ENCODE peak calls at places on chromosome 22, in six cellular contexts. One of them, this sample, is unnamed.
A peak's percentile ranks its signal among the peaks of the same experiment; 100 is the strongest.

GRCh38 chr22:39475902-39476301 is 19.1 kb downstream of the MGAT3 start:
- DNase-seq in cardiac fibroblast: no peak
- DNase-seq in RWPE1: no peak
- DNase-seq in activated CD4-positive, alpha-beta T cell treated with anti-CD3 and anti-CD28 coated beads for 36 hours: no peak
- DNase-seq in CD4-positive, alpha-beta T cell: no peak
- DNase-seq in SK-MEL-5: no peak
- DNase-seq in this sample: no peak

GRCh38 chr22:20591295-20591645 is 83.9 kb downstream of the MED15 start:
- DNase-seq in SK-MEL-5: no peak
- DNase-seq in activated CD4-positive, alpha-beta T cell treated with anti-CD3 and anti-CD28 coated beads for 36 hours: no peak
- DNase-seq in cardiac fibroblast: no peak
- DNase-seq in CD4-positive, alpha-beta T cell: no peak
- DNase-seq in RWPE1: no peak
- DNase-seq in this sample: peak; percentile 30

GRCh38 chr22:41524809-41525449 is 19.3 kb downstream of the POLR3H start:
- DNase-seq in CD4-positive, alpha-beta T cell: peak; percentile 73
- DNase-seq in SK-MEL-5: no peak
- DNase-seq in cardiac fibroblast: no peak
- DNase-seq in RWPE1: no peak
- DNase-seq in activated CD4-positive, alpha-beta T cell treated with anti-CD3 and anti-CD28 coated beads for 36 hours: peak; percentile 84
- DNase-seq in this sample: no peak

GRCh38 chr22:38554281-38554680 is 15.7 kb downstream of the DMC1 start:
- DNase-seq in SK-MEL-5: no peak
- DNase-seq in RWPE1: no peak
- DNase-seq in CD4-positive, alpha-beta T cell: no peak
- DNase-seq in cardiac fibroblast: no peak
- DNase-seq in activated CD4-positive, alpha-beta T cell treated with anti-CD3 and anti-CD28 coated beads for 36 hours: no peak
- DNase-seq in this sample: no peak

GRCh38 chr22:48621085-48621484 is 1206.6 kb downstream of the BRD1 start:
- DNase-seq in cardiac fibroblast: no peak
- DNase-seq in CD4-positive, alpha-beta T cell: no peak
- DNase-seq in activated CD4-positive, alpha-beta T cell treated with anti-CD3 and anti-CD28 coated beads for 36 hours: no peak
- DNase-seq in RWPE1: no peak
- DNase-seq in SK-MEL-5: no peak
- DNase-seq in this sample: no peak

GRCh38 chr22:31290494-31291402 is 1.5 kb downstream of the PIK3IP1 start:
- DNase-seq in CD4-positive, alpha-beta T cell: peak; percentile 93
- DNase-seq in activated CD4-positive, alpha-beta T cell treated with anti-CD3 and anti-CD28 coated beads for 36 hours: peak; percentile 97
- DNase-seq in cardiac fibroblast: peak; percentile 91
- DNase-seq in SK-MEL-5: peak; percentile 80
- DNase-seq in RWPE1: peak; percentile 90
- DNase-seq in this sample: peak; percentile 98

GRCh38 chr22:33335611-33336279 is 277.6 kb upstream of the SYN3 start:
- DNase-seq in activated CD4-positive, alpha-beta T cell treated with anti-CD3 and anti-CD28 coated beads for 36 hours: no peak
- DNase-seq in cardiac fibroblast: no peak
- DNase-seq in SK-MEL-5: no peak
- DNase-seq in CD4-positive, alpha-beta T cell: no peak
- DNase-seq in RWPE1: no peak
- DNase-seq in this sample: no peak

GRCh38 chr22:34038801-34039200 is 118.5 kb upstream of the LARGE1 start:
- DNase-seq in RWPE1: no peak
- DNase-seq in cardiac fibroblast: no peak
- DNase-seq in SK-MEL-5: no peak
- DNase-seq in CD4-positive, alpha-beta T cell: no peak
- DNase-seq in activated CD4-positive, alpha-beta T cell treated with anti-CD3 and anti-CD28 coated beads for 36 hours: no peak
- DNase-seq in this sample: no peak

GRCh38 chr22:23838686-23839468 is at the start of gene DERL3:
- DNase-seq in cardiac fibroblast: peak; percentile 97
- DNase-seq in RWPE1: peak; percentile 93
- DNase-seq in activated CD4-positive, alpha-beta T cell treated with anti-CD3 and anti-CD28 coated beads for 36 hours: peak; percentile 97
- DNase-seq in SK-MEL-5: peak; percentile 94
- DNase-seq in CD4-positive, alpha-beta T cell: peak; percentile 90
- DNase-seq in this sample: peak; percentile 99

GRCh38 chr22:45565171-45565570 is 62.5 kb downstream of the FBLN1 start:
- DNase-seq in RWPE1: no peak
- DNase-seq in activated CD4-positive, alpha-beta T cell treated with anti-CD3 and anti-CD28 coated beads for 36 hours: no peak
- DNase-seq in CD4-positive, alpha-beta T cell: no peak
- DNase-seq in cardiac fibroblast: no peak
- DNase-seq in SK-MEL-5: no peak
- DNase-seq in this sample: no peak

GRCh38 chr22:39527481-39527961 is 5.0 kb downstream of the RPS19BP1 start:
- DNase-seq in SK-MEL-5: no peak
- DNase-seq in activated CD4-positive, alpha-beta T cell treated with anti-CD3 and anti-CD28 coated beads for 36 hours: no peak
- DNase-seq in CD4-positive, alpha-beta T cell: no peak
- DNase-seq in cardiac fibroblast: no peak
- DNase-seq in RWPE1: no peak
- DNase-seq in this sample: peak; percentile 81

GRCh38 chr22:21448627-21449416 is 18.4 kb upstream of the TMEM191C start:
- DNase-seq in CD4-positive, alpha-beta T cell: no peak
- DNase-seq in cardiac fibroblast: no peak
- DNase-seq in activated CD4-positive, alpha-beta T cell treated with anti-CD3 and anti-CD28 coated beads for 36 hours: no peak
- DNase-seq in RWPE1: no peak
- DNase-seq in SK-MEL-5: no peak
- DNase-seq in this sample: no peak

GRCh38 chr22:32623943-32624342 is 149.3 kb downstream of the FBXO7 start:
- DNase-seq in RWPE1: no peak
- DNase-seq in CD4-positive, alpha-beta T cell: no peak
- DNase-seq in activated CD4-positive, alpha-beta T cell treated with anti-CD3 and anti-CD28 coated beads for 36 hours: no peak
- DNase-seq in SK-MEL-5: no peak
- DNase-seq in cardiac fibroblast: peak; percentile 91
- DNase-seq in this sample: peak; percentile 13

GRCh38 chr22:32904044-32904443 is 102.5 kb downstream of the TIMP3 start:
- DNase-seq in RWPE1: peak; percentile 29
- DNase-seq in CD4-positive, alpha-beta T cell: no peak
- DNase-seq in cardiac fibroblast: peak; percentile 41
- DNase-seq in activated CD4-positive, alpha-beta T cell treated with anti-CD3 and anti-CD28 coated beads for 36 hours: peak; percentile 43
- DNase-seq in SK-MEL-5: peak; percentile 77
- DNase-seq in this sample: peak; percentile 58

GRCh38 chr22:30774566-30774965 is 79.9 kb downstream of the OSBP2 start:
- DNase-seq in activated CD4-positive, alpha-beta T cell treated with anti-CD3 and anti-CD28 coated beads for 36 hours: no peak
- DNase-seq in SK-MEL-5: no peak
- DNase-seq in cardiac fibroblast: no peak
- DNase-seq in RWPE1: no peak
- DNase-seq in CD4-positive, alpha-beta T cell: no peak
- DNase-seq in this sample: no peak

GRCh38 chr22:29096736-29097669 is 24.2 kb downstream of the KREMEN1 start:
- DNase-seq in CD4-positive, alpha-beta T cell: no peak
- DNase-seq in SK-MEL-5: peak; percentile 99
- DNase-seq in cardiac fibroblast: no peak
- DNase-seq in activated CD4-positive, alpha-beta T cell treated with anti-CD3 and anti-CD28 coated beads for 36 hours: no peak
- DNase-seq in RWPE1: no peak
- DNase-seq in this sample: peak; percentile 24

GRCh38 chr22:19224985-19225384 is 46.4 kb upstream of the SLC25A1 start:
- DNase-seq in cardiac fibroblast: no peak
- DNase-seq in RWPE1: no peak
- DNase-seq in SK-MEL-5: no peak
- DNase-seq in activated CD4-positive, alpha-beta T cell treated with anti-CD3 and anti-CD28 coated beads for 36 hours: no peak
- DNase-seq in CD4-positive, alpha-beta T cell: no peak
- DNase-seq in this sample: no peak

GRCh38 chr22:27714076-27714475 is 87.5 kb downstream of the MN1 start:
- DNase-seq in CD4-positive, alpha-beta T cell: no peak
- DNase-seq in SK-MEL-5: no peak
- DNase-seq in cardiac fibroblast: no peak
- DNase-seq in RWPE1: no peak
- DNase-seq in activated CD4-positive, alpha-beta T cell treated with anti-CD3 and anti-CD28 coated beads for 36 hours: no peak
- DNase-seq in this sample: no peak

GRCh38 chr22:17941501-17942406 is 82.6 kb downstream of the MICAL3 start:
- DNase-seq in SK-MEL-5: no peak
- DNase-seq in RWPE1: no peak
- DNase-seq in CD4-positive, alpha-beta T cell: no peak
- DNase-seq in activated CD4-positive, alpha-beta T cell treated with anti-CD3 and anti-CD28 coated beads for 36 hours: no peak
- DNase-seq in cardiac fibroblast: no peak
- DNase-seq in this sample: no peak

GRCh38 chr22:27913162-27913741 is 5.8 kb downstream of the PITPNB start:
- DNase-seq in SK-MEL-5: no peak
- DNase-seq in CD4-positive, alpha-beta T cell: no peak
- DNase-seq in cardiac fibroblast: peak; percentile 62
- DNase-seq in RWPE1: no peak
- DNase-seq in activated CD4-positive, alpha-beta T cell treated with anti-CD3 and anti-CD28 coated beads for 36 hours: no peak
- DNase-seq in this sample: no peak

GRCh38 chr22:23695141-23695540 is 4.3 kb downstream of the RGL4 start:
- DNase-seq in SK-MEL-5: no peak
- DNase-seq in cardiac fibroblast: no peak
- DNase-seq in CD4-positive, alpha-beta T cell: no peak
- DNase-seq in RWPE1: no peak
- DNase-seq in activated CD4-positive, alpha-beta T cell treated with anti-CD3 and anti-CD28 coated beads for 36 hours: no peak
- DNase-seq in this sample: no peak

GRCh38 chr22:43239956-43240355 is 53.0 kb upstream of the TTLL12 start:
- DNase-seq in cardiac fibroblast: no peak
- DNase-seq in RWPE1: no peak
- DNase-seq in CD4-positive, alpha-beta T cell: no peak
- DNase-seq in activated CD4-positive, alpha-beta T cell treated with anti-CD3 and anti-CD28 coated beads for 36 hours: no peak
- DNase-seq in SK-MEL-5: no peak
- DNase-seq in this sample: no peak

GRCh38 chr22:26139320-26139719 is 29.9 kb upstream of the SEZ6L start:
- DNase-seq in activated CD4-positive, alpha-beta T cell treated with anti-CD3 and anti-CD28 coated beads for 36 hours: no peak
- DNase-seq in cardiac fibroblast: no peak
- DNase-seq in RWPE1: no peak
- DNase-seq in SK-MEL-5: no peak
- DNase-seq in CD4-positive, alpha-beta T cell: no peak
- DNase-seq in this sample: no peak

GRCh38 chr22:42560781-42561180 is 7.0 kb downstream of the SERHL2 start:
- DNase-seq in cardiac fibroblast: peak; percentile 26
- DNase-seq in CD4-positive, alpha-beta T cell: no peak
- DNase-seq in RWPE1: no peak
- DNase-seq in SK-MEL-5: peak; percentile 61
- DNase-seq in activated CD4-positive, alpha-beta T cell treated with anti-CD3 and anti-CD28 coated beads for 36 hours: peak; percentile 39
- DNase-seq in this sample: peak; percentile 33

GRCh38 chr22:36641902-36642640 is 61.5 kb downstream of the CACNG2 start:
- DNase-seq in CD4-positive, alpha-beta T cell: no peak
- DNase-seq in cardiac fibroblast: peak; percentile 30
- DNase-seq in activated CD4-positive, alpha-beta T cell treated with anti-CD3 and anti-CD28 coated beads for 36 hours: peak; percentile 16
- DNase-seq in RWPE1: peak; percentile 74
- DNase-seq in SK-MEL-5: peak; percentile 15
- DNase-seq in this sample: peak; percentile 94

GRCh38 chr22:37336474-37337028 is 54.2 kb downstream of the CYTH4 start:
- DNase-seq in SK-MEL-5: no peak
- DNase-seq in cardiac fibroblast: no peak
- DNase-seq in RWPE1: no peak
- DNase-seq in CD4-positive, alpha-beta T cell: no peak
- DNase-seq in activated CD4-positive, alpha-beta T cell treated with anti-CD3 and anti-CD28 coated beads for 36 hours: no peak
- DNase-seq in this sample: no peak

GRCh38 chr22:42645341-42645937 is 3.8 kb downstream of the CYB5R3 start:
- DNase-seq in RWPE1: no peak
- DNase-seq in activated CD4-positive, alpha-beta T cell treated with anti-CD3 and anti-CD28 coated beads for 36 hours: no peak
- DNase-seq in CD4-positive, alpha-beta T cell: no peak
- DNase-seq in SK-MEL-5: no peak
- DNase-seq in cardiac fibroblast: no peak
- DNase-seq in this sample: no peak

GRCh38 chr22:48445113-48445827 is 1382.4 kb downstream of the BRD1 start:
- DNase-seq in activated CD4-positive, alpha-beta T cell treated with anti-CD3 and anti-CD28 coated beads for 36 hours: no peak
- DNase-seq in SK-MEL-5: no peak
- DNase-seq in RWPE1: no peak
- DNase-seq in CD4-positive, alpha-beta T cell: no peak
- DNase-seq in cardiac fibroblast: no peak
- DNase-seq in this sample: no peak

GRCh38 chr22:22371031-22371541 is 126.5 kb downstream of the VPREB1 start:
- DNase-seq in CD4-positive, alpha-beta T cell: no peak
- DNase-seq in activated CD4-positive, alpha-beta T cell treated with anti-CD3 and anti-CD28 coated beads for 36 hours: no peak
- DNase-seq in RWPE1: no peak
- DNase-seq in SK-MEL-5: peak; percentile 40
- DNase-seq in cardiac fibroblast: peak; percentile 2
- DNase-seq in this sample: no peak

GRCh38 chr22:22394589-22394988 is 114.0 kb downstream of the ZNF280B start:
- DNase-seq in RWPE1: no peak
- DNase-seq in cardiac fibroblast: no peak
- DNase-seq in activated CD4-positive, alpha-beta T cell treated with anti-CD3 and anti-CD28 coated beads for 36 hours: no peak
- DNase-seq in SK-MEL-5: no peak
- DNase-seq in CD4-positive, alpha-beta T cell: no peak
- DNase-seq in this sample: no peak

GRCh38 chr22:40396882-40397281 is 26.5 kb downstream of the SGSM3 start:
- DNase-seq in RWPE1: peak; percentile 69
- DNase-seq in cardiac fibroblast: peak; percentile 92
- DNase-seq in activated CD4-positive, alpha-beta T cell treated with anti-CD3 and anti-CD28 coated beads for 36 hours: no peak
- DNase-seq in SK-MEL-5: no peak
- DNase-seq in CD4-positive, alpha-beta T cell: no peak
- DNase-seq in this sample: peak; percentile 97

GRCh38 chr22:19700790-19701419 is 13.4 kb upstream of the SEPTIN5 start:
- DNase-seq in cardiac fibroblast: no peak
- DNase-seq in activated CD4-positive, alpha-beta T cell treated with anti-CD3 and anti-CD28 coated beads for 36 hours: no peak
- DNase-seq in SK-MEL-5: no peak
- DNase-seq in CD4-positive, alpha-beta T cell: no peak
- DNase-seq in RWPE1: no peak
- DNase-seq in this sample: no peak

GRCh38 chr22:21069375-21069774 is 23.6 kb downstream of the LRRC74B start:
- DNase-seq in SK-MEL-5: no peak
- DNase-seq in RWPE1: no peak
- DNase-seq in cardiac fibroblast: no peak
- DNase-seq in activated CD4-positive, alpha-beta T cell treated with anti-CD3 and anti-CD28 coated beads for 36 hours: no peak
- DNase-seq in CD4-positive, alpha-beta T cell: no peak
- DNase-seq in this sample: no peak

GRCh38 chr22:20491346-20491745 is 4.2 kb downstream of the KLHL22 start:
- DNase-seq in RWPE1: no peak
- DNase-seq in cardiac fibroblast: no peak
- DNase-seq in CD4-positive, alpha-beta T cell: no peak
- DNase-seq in SK-MEL-5: no peak
- DNase-seq in activated CD4-positive, alpha-beta T cell treated with anti-CD3 and anti-CD28 coated beads for 36 hours: no peak
- DNase-seq in this sample: no peak

GRCh38 chr22:49373801-49374226 is 453.9 kb downstream of the BRD1 start:
- DNase-seq in RWPE1: no peak
- DNase-seq in activated CD4-positive, alpha-beta T cell treated with anti-CD3 and anti-CD28 coated beads for 36 hours: no peak
- DNase-seq in SK-MEL-5: no peak
- DNase-seq in CD4-positive, alpha-beta T cell: no peak
- DNase-seq in cardiac fibroblast: no peak
- DNase-seq in this sample: no peak

GRCh38 chr22:46754110-46754799 is 8.2 kb upstream of the TBC1D22A start:
- DNase-seq in cardiac fibroblast: peak; percentile 96
- DNase-seq in RWPE1: peak; percentile 91
- DNase-seq in SK-MEL-5: no peak
- DNase-seq in CD4-positive, alpha-beta T cell: no peak
- DNase-seq in activated CD4-positive, alpha-beta T cell treated with anti-CD3 and anti-CD28 coated beads for 36 hours: peak; percentile 64
- DNase-seq in this sample: peak; percentile 97

GRCh38 chr22:17954200-17954859 is 70.0 kb downstream of the MICAL3 start:
- DNase-seq in CD4-positive, alpha-beta T cell: no peak
- DNase-seq in SK-MEL-5: no peak
- DNase-seq in activated CD4-positive, alpha-beta T cell treated with anti-CD3 and anti-CD28 coated beads for 36 hours: no peak
- DNase-seq in RWPE1: no peak
- DNase-seq in cardiac fibroblast: no peak
- DNase-seq in this sample: no peak